ENCODE peak calls at places on chromosomes 1 and 21, in nine cellular contexts. V is dermis microvascular lymphatic vessel endothelial cell; G is foreskin fibroblast; Y is amniotic stem cell; A is astrocyte of the hippocampus; O is stimulated activated CD4-positive, alpha-beta T cell treated with anti-CD3 and anti-CD28 coated beads, TNF-alpha, amount 100 ng/mL, for 4 hours; P is kidney tubule cell; B is nephron progenitor cell; Z is hypothalamus. K is an unnamed sample.

GRCh38 chr1:188778578-188778977 is 1699.1 kb downstream of the BRINP3 start:
- DNase-seq in V (no peak), G (peak; percentile 1), Y (peak; percentile 8), A (peak; percentile 5), O (no peak), P (no peak), B (no peak), Z (no peak), K (no peak)

GRCh38 chr1:205588691-205589445 is 42.9 kb downstream of the ELK4 start:
- DNase-seq in V (no peak), G (peak; percentile 23), Y (no peak), A (peak; percentile 69), O (no peak), P (peak; percentile 49), B (peak; percentile 29), Z (no peak), K (peak; percentile 58)

GRCh38 chr1:181676269-181676668 is 193.0 kb downstream of the CACNA1E start:
- DNase-seq in V (peak; percentile 63), G (no peak), Y (no peak), A (peak; percentile 52), O (no peak), P (peak; percentile 49), B (peak; percentile 30), Z (peak; percentile 5), K (peak; percentile 78)

GRCh38 chr1:40153073-40153770 is 8.0 kb upstream of the RLF start:
- DNase-seq in V (peak; percentile 43), G (peak; percentile 45), Y (peak; percentile 19), A (peak; percentile 74), O (no peak), P (peak; percentile 56), B (no peak), Z (no peak), K (peak; percentile 39)

GRCh38 chr1:89149229-89149628 is 23.3 kb upstream of the GBP2 start:
- DNase-seq in V (no peak), G (peak; percentile 21), Y (no peak), A (peak; percentile 5), O (no peak), P (peak; percentile 26), B (peak; percentile 18), Z (peak; percentile 2), K (no peak)

GRCh38 chr21:29077651-29078090 is 4.2 kb upstream of the CCT8 start:
- DNase-seq in V (no peak), G (no peak), Y (no peak), A (peak; percentile 42), O (no peak), P (peak; percentile 34), B (no peak), Z (no peak), K (no peak)

GRCh38 chr1:100145116-100145515 is 12.2 kb downstream of the TRMT13 start:
- DNase-seq in V (no peak), G (no peak), Y (no peak), A (no peak), O (no peak), P (no peak), B (no peak), Z (no peak), K (no peak)

GRCh38 chr1:164562947-164563346 is 4.0 kb downstream of the PBX1 start:
- DNase-seq in V (no peak), G (no peak), Y (no peak), A (no peak), O (no peak), P (no peak), B (no peak), Z (no peak), K (no peak)

GRCh38 chr21:41207401-41208388 is 39.7 kb downstream of the BACE2 start:
- DNase-seq in V (peak; percentile 75), G (peak; percentile 48), Y (no peak), A (peak; percentile 76), O (no peak), P (peak; percentile 91), B (no peak), Z (peak; percentile 13), K (no peak)

GRCh38 chr1:22163578-22163977 is 20.7 kb upstream of the WNT4 start:
- DNase-seq in V (no peak), G (no peak), Y (no peak), A (no peak), O (no peak), P (no peak), B (no peak), Z (no peak), K (no peak)

GRCh38 chr1:111507411-111508201 is 4.2 kb upstream of the ADORA3 start:
- DNase-seq in V (no peak), G (peak; percentile 69), Y (no peak), A (no peak), O (peak; percentile 49), P (peak; percentile 67), B (peak; percentile 83), Z (no peak), K (peak; percentile 29)

GRCh38 chr1:64965239-64966157 is 851 bp downstream of the JAK1 start:
- DNase-seq in V (no peak), G (peak; percentile 37), Y (no peak), A (peak; percentile 80), O (peak; percentile 55), P (peak; percentile 49), B (peak; percentile 51), Z (peak; percentile 38), K (peak; percentile 48)

GRCh38 chr1:87045757-87046422 is 131.5 kb downstream of the HS2ST1 start:
- DNase-seq in V (no peak), G (no peak), Y (no peak), A (no peak), O (peak; percentile 14), P (no peak), B (no peak), Z (no peak), K (no peak)

GRCh38 chr1:154758346-154758745 is 111.7 kb downstream of the KCNN3 start:
- DNase-seq in V (no peak), G (no peak), Y (no peak), A (no peak), O (no peak), P (no peak), B (no peak), Z (no peak), K (no peak)

GRCh38 chr1:218299416-218299815 is 14.3 kb downstream of the RRP15 start:
- DNase-seq in V (peak; percentile 18), G (peak; percentile 36), Y (peak; percentile 33), A (peak; percentile 70), O (no peak), P (peak; percentile 47), B (no peak), Z (no peak), K (peak; percentile 51)

GRCh38 chr1:94927405-94928175 is 680 bp upstream of the CNN3 start:
- DNase-seq in V (no peak), G (peak; percentile 34), Y (no peak), A (peak; percentile 75), O (no peak), P (peak; percentile 16), B (no peak), Z (no peak), K (no peak)

GRCh38 chr1:76023669-76024407 is 50.7 kb upstream of the ST6GALNAC3 start:
- DNase-seq in V (no peak), G (no peak), Y (no peak), A (peak; percentile 75), O (no peak), P (peak; percentile 52), B (no peak), Z (no peak), K (no peak)

GRCh38 chr1:111841189-111841588 is 85.5 kb downstream of the DDX20 start:
- DNase-seq in V (no peak), G (no peak), Y (no peak), A (no peak), O (no peak), P (no peak), B (no peak), Z (no peak), K (no peak)

GRCh38 chr1:100322436-100323211 is 29.7 kb upstream of the CDC14A start:
- DNase-seq in V (no peak), G (no peak), Y (no peak), A (no peak), O (no peak), P (peak; percentile 42), B (no peak), Z (no peak), K (no peak)

GRCh38 chr1:248855580-248855979 is 3.3 kb downstream of the ZNF692 start:
- DNase-seq in V (no peak), G (no peak), Y (no peak), A (no peak), O (no peak), P (no peak), B (no peak), Z (no peak), K (no peak)

GRCh38 chr1:63547621-63548294 is 24.4 kb downstream of the EFCAB7 start:
- DNase-seq in V (no peak), G (no peak), Y (no peak), A (no peak), O (no peak), P (no peak), B (no peak), Z (no peak), K (no peak)

GRCh38 chr1:12088607-12089006 is 25.5 kb downstream of the TNFRSF8 start:
- DNase-seq in V (no peak), G (no peak), Y (no peak), A (no peak), O (no peak), P (no peak), B (no peak), Z (no peak), K (no peak)

GRCh38 chr1:156420209-156421061 is 51.4 kb downstream of the RHBG start:
- DNase-seq in V (no peak), G (no peak), Y (no peak), A (peak; percentile 52), O (no peak), P (no peak), B (no peak), Z (no peak), K (peak; percentile 63)

GRCh38 chr1:116763116-116763786 is 9.0 kb downstream of the CD2 start:
- DNase-seq in V (peak; percentile 12), G (no peak), Y (no peak), A (peak; percentile 27), O (no peak), P (no peak), B (no peak), Z (no peak), K (no peak)

GRCh38 chr1:99685516-99686180 is 39.7 kb downstream of the PALMD start:
- DNase-seq in V (peak; percentile 67), G (peak; percentile 94), Y (peak; percentile 69), A (peak; percentile 88), O (no peak), P (peak; percentile 79), B (peak; percentile 65), Z (no peak), K (peak; percentile 79)